ENCODE peak calls at places on chromosomes 12 and 14, in eight cellular contexts. P is cardiac muscle cell, Y is colonic mucosa, I is astrocyte, V is IMR-90, F is breast epithelium, T is SK-N-SH, O is NT2/D1. A is an unnamed sample. For H3K4me1, the result is how much of the 10 kb centered on the place peaks cover.

GRCh38 chr12:116818341-116818856 is 62.8 kb downstream of the HRK start:
- DNase-seq in O (no peak), I (peak), Y (peak), F (no peak), T (peak), P (peak), V (peak), A (peak)

GRCh38 chr14:61113561-61113960 is 132.5 kb downstream of the SLC38A6 start:
- DNase-seq in P (no peak), O (no peak), Y (no peak), T (no peak), V (no peak), I (no peak), F (no peak), A (no peak)

GRCh38 chr14:29749327-29749726 is 178.3 kb downstream of the PRKD1 start:
- DNase-seq in T (no peak), Y (no peak), O (no peak), F (no peak), V (peak), P (peak), I (peak), A (no peak)

GRCh38 chr12:18849761-18850160 is 111.8 kb downstream of the CAPZA3 start:
- DNase-seq in T (no peak), Y (no peak), F (no peak), O (no peak), I (peak), V (peak), P (no peak), A (no peak)

GRCh38 chr12:102197789-102198188 is at the start of gene PMCH:
- DNase-seq in F (no peak), O (no peak), P (no peak), V (peak), Y (no peak), T (no peak), I (peak), A (no peak)

GRCh38 chr12:122150127-122150681 is 23.8 kb downstream of the IL31 start:
- DNase-seq in Y (no peak), V (no peak), O (no peak), T (peak), F (no peak), P (no peak), I (no peak), A (no peak)

GRCh38 chr12:5043589-5044419 is at the start of gene KCNA5:
- DNase-seq in T (peak), F (no peak), I (no peak), V (no peak), O (no peak), Y (no peak), P (peak), A (no peak)

GRCh38 chr14:86646688-86647687 is 1117.0 kb downstream of the FLRT2 start:
- DNase-seq in V (peak), F (no peak), I (peak), Y (no peak), P (peak), O (peak), T (no peak), A (no peak)

GRCh38 chr12:121388421-121388981 is 11.4 kb upstream of the RNF34 start:
- DNase-seq in F (no peak), Y (no peak), T (no peak), I (peak), O (peak), P (peak), V (peak), A (no peak)

GRCh38 chr12:51862947-51863346 is 14.4 kb upstream of the FIGNL2 start:
- DNase-seq in I (no peak), F (no peak), O (no peak), Y (no peak), T (no peak), P (no peak), V (no peak), A (no peak)

GRCh38 chr14:78074546-78074945 is 95.6 kb upstream of the NRXN3 start:
- DNase-seq in T (peak), F (no peak), P (no peak), O (no peak), I (peak), V (no peak), Y (no peak), A (no peak)

GRCh38 chr12:50261654-50262053 is 21.7 kb downstream of the LIMA1 start:
- DNase-seq in I (no peak), P (peak), O (no peak), F (no peak), T (no peak), Y (peak), V (peak), A (no peak)

GRCh38 chr12:129394416-129394815 is 509.4 kb downstream of the TMEM132D start:
- DNase-seq in V (no peak), I (no peak), P (no peak), O (no peak), F (no peak), Y (no peak), T (no peak), A (no peak)

GRCh38 chr12:50546441-50547318 is 41.9 kb downstream of the DIP2B start:
- DNase-seq in P (peak), V (no peak), Y (no peak), I (peak), O (no peak), F (no peak), T (no peak), A (no peak)

GRCh38 chr12:7933255-7933726 is 2.7 kb downstream of the SLC2A3 start:
- DNase-seq in T (peak), P (peak), Y (peak), I (peak), O (peak), F (peak), V (peak), A (peak)

GRCh38 chr12:46608431-46609280 is 217.1 kb downstream of the SLC38A4 start:
- DNase-seq in I (peak), F (no peak), Y (no peak), O (no peak), T (no peak), V (peak), P (peak), A (no peak)

GRCh38 chr14:52012635-52013034 is 23.3 kb downstream of the RTRAF start:
- DNase-seq in I (no peak), T (no peak), F (no peak), O (no peak), P (peak), V (no peak), Y (no peak), A (no peak)

GRCh38 chr12:65811968-65812700 is 12.1 kb upstream of the HMGA2 start:
- DNase-seq in P (no peak), V (no peak), T (no peak), Y (no peak), I (no peak), O (no peak), F (no peak), A (no peak)

GRCh38 chr14:67571275-67571990 is 28.6 kb downstream of the PIGH start:
- DNase-seq in Y (peak), F (peak), I (peak), T (peak), P (peak), V (peak), O (peak), A (peak)

GRCh38 chr12:5201554-5202243 is 158.0 kb downstream of the KCNA5 start:
- DNase-seq in O (peak), V (peak), Y (no peak), F (no peak), I (peak), T (peak), P (no peak), A (no peak)

GRCh38 chr14:94914191-94914590 is 144.3 kb upstream of the GSC start:
- DNase-seq in Y (peak), V (no peak), P (no peak), T (no peak), O (no peak), I (no peak), F (no peak), A (peak)

GRCh38 chr12:124567035-124567672 is at the start of gene NCOR2:
- DNase-seq in T (peak), P (no peak), V (no peak), O (no peak), I (no peak), F (no peak), Y (no peak), A (no peak)

GRCh38 chr14:102502571-102502970 is 7.0 kb downstream of the ANKRD9 start:
- DNase-seq in O (no peak), T (no peak), V (no peak), I (no peak), F (no peak), Y (no peak), P (no peak), A (no peak)

GRCh38 chr12:105425263-105426174 is 95.0 kb downstream of the C12orf75 start:
- DNase-seq in T (no peak), O (no peak), F (no peak), Y (no peak), V (no peak), P (no peak), I (no peak), A (no peak)

GRCh38 chr12:1800646-1801284 is 19.6 kb upstream of the LRTM2 start:
- DNase-seq in F (no peak), O (peak), P (no peak), Y (no peak), T (peak), V (peak), I (no peak), A (peak)

GRCh38 chr12:97754306-97754705 is 291.7 kb downstream of the RMST start:
- DNase-seq in P (no peak), F (no peak), O (no peak), I (no peak), Y (no peak), T (no peak), V (no peak), A (no peak)

GRCh38 chr12:100706029-100706428 is 88.5 kb upstream of the ANO4 start:
- DNase-seq in I (peak), O (no peak), V (peak), P (peak), Y (no peak), T (no peak), F (no peak), A (no peak)

GRCh38 chr12:129723260-129723659 is 180.6 kb downstream of the TMEM132D start:
- DNase-seq in O (no peak), F (no peak), I (no peak), T (no peak), V (no peak), P (no peak), Y (no peak), A (no peak)

GRCh38 chr12:51914034-51914923 is 7.0 kb downstream of the ACVRL1 start:
- DNase-seq in Y (no peak), I (no peak), F (no peak), V (no peak), P (no peak), O (no peak), T (peak), A (no peak)

GRCh38 chr12:53505086-53505485 is 2.2 kb downstream of the NPFF start:
- DNase-seq in Y (no peak), O (no peak), V (peak), F (no peak), I (peak), P (peak), T (no peak), A (no peak)

GRCh38 chr14:56274556-56274955 is 156.3 kb downstream of the PELI2 start:
- DNase-seq in F (no peak), Y (no peak), I (no peak), O (no peak), T (no peak), P (no peak), V (no peak), A (no peak)

GRCh38 chr14:71574976-71575375 is 357.3 kb upstream of the RGS6 start:
- DNase-seq in F (no peak), I (peak), T (no peak), Y (no peak), V (peak), P (peak), O (no peak), A (no peak)

GRCh38 chr14:73759183-73759713 is 45.1 kb upstream of the PNMA1 start:
- DNase-seq in Y (peak), T (peak), F (no peak), V (peak), P (peak), O (no peak), I (peak), A (peak)

GRCh38 chr12:128603573-128604120 is 220.1 kb downstream of the SLC15A4 start:
- DNase-seq in I (no peak), O (no peak), P (no peak), F (no peak), V (no peak), T (no peak), Y (peak), A (no peak)

GRCh38 chr14:92254786-92255185 is 68.2 kb upstream of the SLC24A4 start:
- DNase-seq in O (no peak), I (peak), P (peak), Y (peak), T (no peak), V (peak), F (no peak), A (peak)

GRCh38 chr12:108890208-108890607 is 10.3 kb downstream of the DAO start:
- DNase-seq in V (peak), F (no peak), T (no peak), O (no peak), P (peak), Y (no peak), I (no peak), A (no peak)

GRCh38 chr14:29085546-29085945 is 319.0 kb downstream of the FOXG1 start:
- DNase-seq in I (no peak), O (peak), T (peak), P (peak), V (peak), F (no peak), Y (no peak), A (no peak)

DNA sequence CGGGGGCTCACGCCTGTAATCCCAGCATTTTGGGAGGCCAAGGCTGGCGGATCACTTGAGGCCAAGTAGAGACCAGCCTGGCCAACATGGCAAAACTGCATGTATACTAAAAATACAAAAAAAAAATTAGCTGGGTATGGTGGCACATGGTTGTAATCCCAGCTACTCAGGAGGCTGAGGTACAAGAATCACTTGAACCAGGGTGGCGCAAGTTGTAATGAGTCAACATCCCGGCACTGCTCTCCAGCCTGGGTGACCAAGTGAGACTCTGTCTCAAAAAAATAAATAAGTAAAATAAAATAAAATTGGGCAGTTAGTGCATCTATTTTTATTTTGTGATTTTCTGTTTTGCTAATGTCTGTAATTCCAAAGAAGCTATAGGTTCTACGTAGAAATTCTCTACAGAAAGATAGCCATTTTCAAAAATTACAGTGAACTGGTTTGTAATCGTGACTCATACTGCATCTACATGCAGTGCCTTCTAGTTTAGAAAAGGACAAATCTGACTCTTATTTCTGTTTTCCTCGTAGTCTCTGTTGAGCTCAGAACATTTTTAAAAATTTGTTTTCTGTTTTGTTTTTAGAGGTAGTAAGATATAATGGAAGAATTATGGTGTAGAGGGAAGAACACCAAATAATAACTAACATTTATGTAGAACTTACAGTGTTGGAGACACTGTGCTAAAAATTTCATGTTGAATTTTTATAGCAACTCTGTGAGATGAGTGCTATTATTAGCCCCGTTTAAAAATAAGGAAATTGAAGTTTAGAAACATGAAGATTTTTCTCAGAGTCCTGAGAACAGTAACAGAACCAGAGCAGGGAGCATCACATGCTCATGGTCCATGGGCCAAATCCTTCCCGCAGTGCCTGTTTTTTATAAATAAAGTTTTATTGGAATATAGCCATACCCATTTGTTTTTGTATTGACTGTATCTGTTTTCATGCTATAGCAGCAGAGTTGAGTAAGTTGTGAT is 201.2 kb downstream of the SYNE2 start:
- DNase-seq in Y (no peak), I (no peak), F (no peak), V (peak), T (no peak), O (no peak), P (no peak), A (no peak)
- H3K4me3 ChIP-seq in Y (no peak), I (no peak), F (no peak), V (no peak), T (no peak), O (no peak), P (no peak), A (no peak)

DNA sequence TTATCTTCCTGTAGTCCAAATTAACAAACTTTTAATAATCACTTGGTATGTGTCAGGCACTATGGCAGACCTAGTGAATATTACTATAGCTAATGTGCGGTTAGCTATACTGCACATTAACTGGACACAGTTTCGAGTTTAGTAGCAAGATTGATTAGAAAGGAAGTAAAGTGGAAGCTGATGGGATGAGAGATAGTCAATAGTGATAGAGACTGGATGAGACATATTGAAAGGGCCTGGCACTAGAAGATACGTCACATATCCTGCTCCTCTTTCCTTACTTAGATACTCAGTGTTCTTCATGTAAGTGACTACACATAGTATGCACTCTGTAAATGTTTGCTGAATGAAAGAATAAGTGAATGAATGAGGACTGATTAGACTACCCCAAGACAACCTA is 5.5 kb downstream of the TBK1 start:
- DNase-seq in F (no peak), V (no peak), T (no peak), Y (no peak), O (no peak), P (no peak), I (no peak), A (no peak)
- H3K4me1 ChIP-seq in F (under half), V (under half), T (under half), Y (under half), O (under half), P (under half), I (under half), A (under half)

GRCh38 chr12:6539276-6540134 is 5.2 kb downstream of the GAPDH start:
- DNase-seq in I (no peak), T (peak), Y (peak), V (peak), O (no peak), F (no peak), P (no peak), A (no peak)
- H3K4me3 ChIP-seq in I (no peak), T (no peak), Y (no peak), V (no peak), O (no peak), F (no peak), P (no peak), A (no peak)

DNA sequence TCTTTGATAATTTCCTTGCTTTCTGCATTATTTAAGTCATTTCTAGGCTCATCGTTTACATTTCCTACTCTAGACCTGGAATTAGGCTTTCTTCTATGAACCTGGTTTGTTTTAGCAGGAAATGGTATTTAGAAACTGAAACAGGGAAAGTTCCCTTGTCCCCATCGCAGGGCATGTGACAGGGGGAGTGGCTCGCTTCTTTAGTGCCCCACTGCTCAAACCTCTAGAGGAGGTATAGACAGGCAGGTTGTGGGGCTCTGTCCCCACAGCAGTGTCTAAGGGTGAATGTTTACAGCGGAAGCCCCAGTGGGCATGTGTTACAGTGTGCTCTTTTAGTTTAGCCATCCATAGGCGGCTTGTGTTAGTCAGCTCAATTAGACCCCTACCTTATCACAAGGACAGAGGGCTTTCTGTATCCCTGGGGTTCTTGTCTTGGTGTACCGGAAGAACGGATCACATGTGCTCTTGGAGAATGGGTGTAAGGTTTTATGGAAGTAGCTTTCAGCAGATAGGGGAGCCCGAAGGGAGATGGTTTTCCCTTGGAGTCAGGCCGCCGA is 25.0 kb downstream of the IFT81 start:
- DNase-seq in V (no peak), I (no peak), P (no peak), F (no peak), Y (no peak), T (no peak), O (no peak), A (no peak)
- H3K4me1 ChIP-seq in V (under half), I (under half), P (under half), F (under half), Y (under half), T (under half), O (under half), A (under half)

GRCh38 chr14:100158566-100159106 is 809 bp downstream of the DEGS2 start:
- DNase-seq in O (no peak), T (peak), F (no peak), I (no peak), P (no peak), Y (no peak), V (no peak), A (peak)

GRCh38 chr14:100159865-100160533 is 554 bp upstream of the DEGS2 start:
- DNase-seq in I (no peak), Y (no peak), F (no peak), V (no peak), O (no peak), P (no peak), T (no peak), A (no peak)

GRCh38 chr14:100160534-100160916 is 1.1 kb upstream of the DEGS2 start:
- DNase-seq in T (no peak), Y (no peak), O (no peak), V (no peak), P (no peak), F (no peak), I (no peak), A (peak)

GRCh38 chr14:100156776-100157175 is 2.7 kb downstream of the DEGS2 start:
- DNase-seq in T (no peak), O (no peak), F (no peak), Y (peak), V (no peak), I (no peak), P (no peak), A (no peak)

DNA sequence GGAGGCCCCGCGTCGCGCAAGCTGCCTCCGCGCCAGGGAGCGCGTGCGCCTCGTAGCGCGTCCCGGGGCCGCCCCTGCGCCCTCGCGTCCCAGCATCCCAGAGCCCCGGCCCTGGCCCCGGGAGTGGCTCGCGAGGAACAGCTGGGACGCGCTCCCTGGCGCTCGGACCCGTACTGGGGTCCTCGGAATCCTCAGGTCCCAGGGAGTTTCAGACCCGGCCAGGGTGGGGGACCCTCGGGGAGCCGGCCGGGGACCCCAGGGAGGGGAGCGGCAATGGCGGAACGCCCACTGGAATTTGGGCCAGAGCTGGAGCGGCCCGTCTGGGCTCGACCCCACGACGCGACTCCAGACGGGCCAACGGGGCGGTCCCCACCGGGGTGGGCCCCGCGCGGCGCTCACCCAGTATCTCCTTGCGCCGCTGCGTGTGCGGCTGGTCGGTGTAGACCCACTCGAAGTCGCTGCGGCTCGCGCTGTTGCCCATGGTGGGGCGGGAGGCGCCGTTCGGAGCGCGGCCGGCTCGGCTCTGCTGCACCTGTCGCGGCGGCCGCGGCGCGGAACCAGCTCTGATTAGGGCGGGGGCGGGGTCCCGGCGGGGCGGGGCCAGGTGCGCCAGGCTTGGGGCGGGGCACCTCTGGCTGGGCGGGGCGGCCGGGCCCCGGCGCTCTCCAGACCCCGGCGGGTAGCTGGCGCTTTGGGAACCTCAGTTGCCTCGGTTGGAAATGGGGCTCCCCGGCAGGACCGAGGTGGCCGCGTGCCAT is at the start of gene DEGS2:
- DNase-seq in Y (peak), O (no peak), F (no peak), P (no peak), I (no peak), V (no peak), T (peak), A (peak)
- H3K4me3 ChIP-seq in Y (peak), O (peak), F (peak), P (peak), I (no peak), V (no peak), T (peak), A (peak)

A was measured in mucosa of descending colon.